ENCODE peak calls at places on chromosomes 3 and 15, in five cellular contexts. S, D, M, U and C are unnamed samples.

GRCh38 chr3:72912532-72912931 is 24.7 kb downstream of the GXYLT2 start:
- DNase-seq in S (no peak), D (no peak), M (peak; percentile 38), U (no peak), C (no peak)

GRCh38 chr15:22958487-22959280 is 21.5 kb downstream of the CYFIP1 start:
- DNase-seq in S (no peak), D (no peak), M (no peak), U (no peak), C (no peak)

GRCh38 chr15:39959411-39959810 is 25.5 kb downstream of the EIF2AK4 start:
- DNase-seq in S (peak; percentile 42), D (no peak), M (peak; percentile 11), U (no peak), C (no peak)

GRCh38 chr3:468172-468571 is 271.6 kb downstream of the CHL1 start:
- DNase-seq in S (no peak), D (no peak), M (peak; percentile 5), U (no peak), C (no peak)

GRCh38 chr15:89023311-89023961 is 64.8 kb upstream of the ABHD2 start:
- DNase-seq in S (peak; percentile 38), D (no peak), M (peak; percentile 68), U (no peak), C (no peak)

GRCh38 chr3:159762981-159763465 is 225.6 kb upstream of the IL12A start:
- DNase-seq in S (peak; percentile 94), D (peak; percentile 39), M (peak; percentile 85), U (peak; percentile 56), C (peak; percentile 28)

GRCh38 chr15:38182900-38183299 is 69.7 kb upstream of the SPRED1 start:
- DNase-seq in S (no peak), D (no peak), M (no peak), U (no peak), C (no peak)

GRCh38 chr3:128432898-128433629 is 33.6 kb downstream of the DNAJB8 start:
- DNase-seq in S (no peak), D (no peak), M (no peak), U (no peak), C (no peak)

GRCh38 chr3:151639096-151639740 is 94.5 kb upstream of the AADACL2 start:
- DNase-seq in S (no peak), D (no peak), M (peak; percentile 28), U (no peak), C (no peak)

GRCh38 chr3:149808209-149808829 is 4.7 kb upstream of the RNF13 start:
- DNase-seq in S (peak; percentile 84), D (peak; percentile 34), M (peak; percentile 86), U (peak; percentile 80), C (peak; percentile 60)

GRCh38 chr3:72127213-72127612 is 342.3 kb upstream of the PROK2 start:
- DNase-seq in S (no peak), D (no peak), M (no peak), U (no peak), C (no peak)

GRCh38 chr3:13771496-13771895 is 108.4 kb downstream of the WNT7A start:
- DNase-seq in S (no peak), D (no peak), M (no peak), U (no peak), C (no peak)

GRCh38 chr3:158532099-158532734 is 38.8 kb upstream of the MLF1 start:
- DNase-seq in S (peak; percentile 70), D (no peak), M (peak; percentile 80), U (no peak), C (no peak)

GRCh38 chr15:45009046-45009445 is 13.9 kb upstream of the SORD start:
- DNase-seq in S (no peak), D (no peak), M (no peak), U (no peak), C (no peak)

GRCh38 chr3:42590989-42591756 is 513 bp downstream of the SS18L2 start:
- DNase-seq in S (no peak), D (no peak), M (peak; percentile 37), U (no peak), C (no peak)
- TF ChIP-seq CTCF in S (no peak), D (no peak), M (no peak), U (no peak), C (no peak)

GRCh38 chr3:130539005-130539404 is 22.0 kb downstream of the COL6A6 start:
- DNase-seq in S (peak; percentile 17), D (no peak), M (peak; percentile 59), U (peak; percentile 34), C (peak; percentile 57)
- TF ChIP-seq CTCF in S (peak; percentile 49), D (peak; percentile 80), M (peak; percentile 65), U (peak; percentile 55), C (peak; percentile 81)

GRCh38 chr3:69855436-69856162 is 116.3 kb downstream of the MITF start:
- DNase-seq in S (peak; percentile 64), D (no peak), M (peak; percentile 57), U (no peak), C (no peak)
- TF ChIP-seq CTCF in S (peak; percentile 69), D (no peak), M (peak; percentile 54), U (no peak), C (peak; percentile 61)

GRCh38 chr3:174000675-174001074 is 603.1 kb downstream of the NLGN1 start:
- DNase-seq in S (no peak), D (no peak), M (no peak), U (no peak), C (no peak)

DNA sequence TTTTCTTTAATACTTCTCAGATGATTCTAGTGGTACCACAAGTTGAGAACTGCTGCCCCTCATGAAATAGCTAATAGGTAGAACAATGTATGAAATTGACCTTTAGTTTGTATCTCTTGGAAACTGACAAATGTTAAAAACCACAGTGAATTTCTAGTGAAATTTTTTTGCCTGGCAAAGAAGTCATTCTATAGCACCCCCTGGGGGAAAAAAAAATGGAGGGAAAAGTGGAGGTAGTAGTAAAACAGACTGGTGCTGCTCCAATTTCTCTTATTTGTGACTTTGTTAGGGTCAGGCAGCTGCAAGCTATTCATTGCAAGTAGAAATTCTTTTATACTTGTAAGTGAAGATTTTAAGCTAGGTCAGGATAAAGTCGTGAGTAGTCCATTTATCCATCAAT is 605.0 kb downstream of the NLGN1 start:
- DNase-seq in S (no peak), D (no peak), M (peak; percentile 16), U (no peak), C (peak; percentile 1)
- TF ChIP-seq CTCF in S (peak; percentile 26), D (no peak), M (peak; percentile 28), U (no peak), C (peak; percentile 43)

DNA sequence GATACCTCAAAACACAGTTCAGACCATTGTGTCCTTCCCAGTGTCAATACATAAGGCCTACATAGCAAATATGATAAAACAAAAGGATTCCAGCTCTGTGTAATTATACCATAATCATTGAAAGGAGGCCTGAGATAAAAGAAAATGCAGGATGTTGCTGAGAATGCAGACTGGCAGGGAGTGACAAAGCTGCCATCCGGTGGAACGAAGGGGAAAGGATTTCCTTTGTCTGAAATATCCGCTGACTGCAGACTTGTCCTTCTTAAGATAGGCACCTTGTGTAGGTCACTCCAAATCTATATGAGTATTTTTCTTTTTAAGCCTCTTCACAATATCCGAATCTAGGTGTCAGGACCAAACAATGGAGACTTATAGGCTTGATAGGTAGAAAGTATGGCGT is 108.0 kb downstream of the KCNH8 start:
- DNase-seq in S (no peak), D (no peak), M (no peak), U (no peak), C (no peak)
- TF ChIP-seq CTCF in S (no peak), D (no peak), M (no peak), U (no peak), C (no peak)

DNA sequence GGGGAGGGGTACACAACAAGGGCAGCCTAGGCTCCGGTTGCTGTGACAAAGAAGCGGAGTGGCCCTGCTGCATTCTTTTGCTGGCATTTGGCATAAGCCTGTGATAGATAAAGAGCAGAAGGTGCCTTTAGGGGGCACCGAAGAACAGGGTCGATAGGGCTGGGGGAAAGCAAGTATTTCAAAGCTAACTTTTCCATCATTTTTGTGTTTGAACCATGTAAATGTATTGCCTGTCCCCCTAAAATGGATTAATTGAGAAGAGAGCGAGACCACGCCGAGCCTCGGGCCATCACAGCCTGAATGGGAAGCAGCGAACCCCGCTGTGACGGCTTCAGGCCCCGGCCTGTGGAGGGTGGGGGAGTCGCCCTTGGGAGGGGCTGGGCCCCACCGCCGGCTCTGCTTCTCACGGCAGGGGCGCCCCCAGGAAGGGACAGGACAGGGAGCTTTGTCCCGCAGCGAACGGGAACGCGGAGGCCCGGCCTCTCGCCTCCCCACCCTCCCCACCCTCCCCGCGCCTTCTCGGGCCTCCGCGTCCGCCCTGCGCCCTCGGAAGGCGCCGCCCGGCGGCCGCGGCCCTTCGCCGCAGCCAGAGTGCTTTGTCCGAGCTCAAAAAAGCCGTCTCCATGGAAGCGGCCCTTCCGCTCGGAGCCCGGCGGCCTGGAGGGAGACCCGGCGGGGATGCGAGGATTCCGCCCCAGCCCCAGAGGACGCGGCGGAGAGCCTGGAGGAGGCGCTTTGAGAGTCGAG is 32.4 kb upstream of the ALDH1L1 start:
- DNase-seq in S (peak; percentile 12), D (peak; percentile 44), M (peak; percentile 42), U (peak; percentile 45), C (peak; percentile 67)
- TF ChIP-seq CTCF in S (peak; percentile 15), D (no peak), M (peak; percentile 6), U (peak; percentile 23), C (peak; percentile 58)

DNA sequence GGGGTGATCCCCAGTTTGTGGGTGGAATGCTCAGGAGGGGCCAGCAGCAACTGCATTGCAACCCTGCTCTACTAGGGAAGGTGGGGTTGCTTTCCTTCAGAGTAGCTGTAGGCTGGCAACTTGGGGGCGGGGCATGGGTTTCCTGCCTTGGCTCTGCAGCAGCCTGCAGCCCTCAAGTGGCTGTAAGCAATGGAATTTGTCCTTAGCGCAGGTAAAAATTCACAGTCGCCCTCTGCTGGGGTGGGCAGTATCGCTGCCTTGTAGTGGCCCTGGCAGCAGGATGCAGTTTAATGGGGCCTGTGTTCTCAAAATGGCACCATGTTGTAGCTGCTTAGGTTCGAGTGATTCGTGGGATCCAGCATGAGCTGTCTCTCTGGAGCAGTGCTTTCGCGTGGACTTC is 29.8 kb downstream of the STT3B start:
- DNase-seq in S (no peak), D (no peak), M (no peak), U (peak; percentile 33), C (no peak)
- TF ChIP-seq CTCF in S (no peak), D (no peak), M (no peak), U (no peak), C (no peak)

DNA sequence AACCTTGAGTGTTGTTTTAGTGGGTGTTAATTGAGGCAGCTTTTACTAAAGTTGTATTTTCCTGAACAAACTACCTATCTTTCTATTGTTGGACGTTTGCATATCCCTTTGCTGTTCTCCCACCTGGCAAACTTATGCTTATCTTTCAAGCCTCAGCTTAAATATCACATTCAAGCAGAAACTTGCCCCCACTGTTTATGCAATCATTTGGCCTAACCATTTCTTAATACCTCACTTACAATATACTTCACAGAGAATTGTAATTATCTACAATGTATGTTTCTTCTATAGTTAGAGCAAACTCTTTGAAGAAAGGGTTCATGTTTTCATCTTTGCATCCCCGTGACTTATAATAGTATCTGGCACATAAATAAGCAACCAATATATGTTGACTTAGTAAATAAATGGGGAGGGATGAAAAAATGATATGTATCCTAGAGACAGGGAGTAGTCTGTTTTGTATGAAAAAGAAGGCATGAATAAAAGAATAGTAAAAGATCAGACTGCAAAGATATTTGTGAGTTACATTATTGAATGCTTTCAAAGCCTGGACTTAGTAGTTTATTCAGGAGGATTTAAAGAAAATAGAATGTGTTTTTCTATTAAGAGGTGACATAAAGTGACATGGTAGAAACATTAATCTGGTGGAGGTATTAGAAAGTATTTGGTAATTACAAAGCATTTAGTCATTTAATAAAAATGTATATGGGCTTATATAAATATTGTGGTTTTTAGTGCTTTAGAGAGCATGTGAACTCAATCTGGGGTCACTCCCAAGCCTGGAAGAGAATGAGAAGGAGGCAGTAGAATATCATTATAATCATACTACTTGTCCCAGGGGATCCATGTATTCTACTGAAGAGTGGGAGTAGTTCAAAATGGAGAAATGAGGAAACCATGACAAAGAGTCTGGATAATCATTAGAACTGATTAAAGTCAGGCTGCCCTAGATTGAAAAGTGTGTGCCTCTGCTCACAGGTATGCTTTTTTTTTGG is 60.0 kb upstream of the DCBLD2 start:
- DNase-seq in S (peak; percentile 88), D (no peak), M (peak; percentile 95), U (no peak), C (no peak)
- TF ChIP-seq CTCF in S (no peak), D (no peak), M (no peak), U (no peak), C (no peak)